ENCODE peak calls at places on chromosomes 3 and 15, in five cellular contexts. One of them, this sample, is unnamed.

GRCh38 chr15:89112341-89112971 is 24.2 kb downstream of the ABHD2 start:
- DNase-seq in transverse colon: peak; percentile 76
- DNase-seq in GM19239: peak; percentile 28
- DNase-seq in stimulated activated effector memory CD8-positive, alpha-beta T cell treated with anti-CD3 and anti-CD28 coated beads, Interleukin-12 subunit alpha, Interleukin-12 subunit beta, amount 100 ng/mL, for 72 hours: no peak
- DNase-seq in renal cortical epithelial cell: peak; percentile 84
- DNase-seq in this sample: no peak

GRCh38 chr15:71386448-71387236 is 271.4 kb downstream of the THSD4 start:
- DNase-seq in transverse colon: no peak
- DNase-seq in GM19239: no peak
- DNase-seq in stimulated activated effector memory CD8-positive, alpha-beta T cell treated with anti-CD3 and anti-CD28 coated beads, Interleukin-12 subunit alpha, Interleukin-12 subunit beta, amount 100 ng/mL, for 72 hours: no peak
- DNase-seq in renal cortical epithelial cell: peak; percentile 15
- DNase-seq in this sample: no peak

GRCh38 chr15:89315375-89315929 is 19.2 kb downstream of the POLG start:
- DNase-seq in transverse colon: no peak
- DNase-seq in GM19239: no peak
- DNase-seq in stimulated activated effector memory CD8-positive, alpha-beta T cell treated with anti-CD3 and anti-CD28 coated beads, Interleukin-12 subunit alpha, Interleukin-12 subunit beta, amount 100 ng/mL, for 72 hours: no peak
- DNase-seq in renal cortical epithelial cell: no peak
- DNase-seq in this sample: no peak

GRCh38 chr3:18428036-18428435 is 2.9 kb upstream of the SATB1 start:
- DNase-seq in transverse colon: no peak
- DNase-seq in GM19239: no peak
- DNase-seq in stimulated activated effector memory CD8-positive, alpha-beta T cell treated with anti-CD3 and anti-CD28 coated beads, Interleukin-12 subunit alpha, Interleukin-12 subunit beta, amount 100 ng/mL, for 72 hours: no peak
- DNase-seq in renal cortical epithelial cell: no peak
- DNase-seq in this sample: no peak

GRCh38 chr3:22960326-22960984 is 242.7 kb upstream of the UBE2E2 start:
- DNase-seq in transverse colon: peak; percentile 32
- DNase-seq in GM19239: peak; percentile 15
- DNase-seq in stimulated activated effector memory CD8-positive, alpha-beta T cell treated with anti-CD3 and anti-CD28 coated beads, Interleukin-12 subunit alpha, Interleukin-12 subunit beta, amount 100 ng/mL, for 72 hours: no peak
- DNase-seq in renal cortical epithelial cell: peak; percentile 53
- DNase-seq in this sample: peak; percentile 26

GRCh38 chr3:112811150-112811884 is 35.3 kb downstream of the CD200R1L start:
- DNase-seq in transverse colon: no peak
- DNase-seq in GM19239: no peak
- DNase-seq in stimulated activated effector memory CD8-positive, alpha-beta T cell treated with anti-CD3 and anti-CD28 coated beads, Interleukin-12 subunit alpha, Interleukin-12 subunit beta, amount 100 ng/mL, for 72 hours: no peak
- DNase-seq in renal cortical epithelial cell: no peak
- DNase-seq in this sample: no peak

GRCh38 chr3:46540550-46540949 is 25.6 kb downstream of the LRRC2 start:
- DNase-seq in transverse colon: no peak
- DNase-seq in GM19239: no peak
- DNase-seq in stimulated activated effector memory CD8-positive, alpha-beta T cell treated with anti-CD3 and anti-CD28 coated beads, Interleukin-12 subunit alpha, Interleukin-12 subunit beta, amount 100 ng/mL, for 72 hours: peak; percentile 35
- DNase-seq in renal cortical epithelial cell: no peak
- DNase-seq in this sample: no peak

GRCh38 chr3:14565791-14566588 is 25.8 kb upstream of the GRIP2 start:
- DNase-seq in transverse colon: no peak
- DNase-seq in GM19239: no peak
- DNase-seq in stimulated activated effector memory CD8-positive, alpha-beta T cell treated with anti-CD3 and anti-CD28 coated beads, Interleukin-12 subunit alpha, Interleukin-12 subunit beta, amount 100 ng/mL, for 72 hours: no peak
- DNase-seq in renal cortical epithelial cell: peak; percentile 21
- DNase-seq in this sample: no peak

GRCh38 chr15:66879968-66880367 is 177.9 kb downstream of the SMAD6 start:
- DNase-seq in transverse colon: no peak
- DNase-seq in GM19239: no peak
- DNase-seq in stimulated activated effector memory CD8-positive, alpha-beta T cell treated with anti-CD3 and anti-CD28 coated beads, Interleukin-12 subunit alpha, Interleukin-12 subunit beta, amount 100 ng/mL, for 72 hours: no peak
- DNase-seq in renal cortical epithelial cell: no peak
- DNase-seq in this sample: no peak

GRCh38 chr15:61196711-61197110 is 32.4 kb downstream of the RORA start:
- DNase-seq in transverse colon: no peak
- DNase-seq in GM19239: no peak
- DNase-seq in stimulated activated effector memory CD8-positive, alpha-beta T cell treated with anti-CD3 and anti-CD28 coated beads, Interleukin-12 subunit alpha, Interleukin-12 subunit beta, amount 100 ng/mL, for 72 hours: no peak
- DNase-seq in renal cortical epithelial cell: no peak
- DNase-seq in this sample: no peak

GRCh38 chr3:33218072-33218445 is 551 bp downstream of the SUSD5 start:
- DNase-seq in transverse colon: no peak
- DNase-seq in GM19239: no peak
- DNase-seq in stimulated activated effector memory CD8-positive, alpha-beta T cell treated with anti-CD3 and anti-CD28 coated beads, Interleukin-12 subunit alpha, Interleukin-12 subunit beta, amount 100 ng/mL, for 72 hours: no peak
- DNase-seq in renal cortical epithelial cell: no peak
- DNase-seq in this sample: no peak

GRCh38 chr3:123395235-123395634 is 53.7 kb downstream of the ADCY5 start:
- DNase-seq in transverse colon: no peak
- DNase-seq in GM19239: no peak
- DNase-seq in stimulated activated effector memory CD8-positive, alpha-beta T cell treated with anti-CD3 and anti-CD28 coated beads, Interleukin-12 subunit alpha, Interleukin-12 subunit beta, amount 100 ng/mL, for 72 hours: no peak
- DNase-seq in renal cortical epithelial cell: no peak
- DNase-seq in this sample: no peak

GRCh38 chr3:134998158-134998557 is 203.1 kb downstream of the EPHB1 start:
- DNase-seq in transverse colon: no peak
- DNase-seq in GM19239: no peak
- DNase-seq in stimulated activated effector memory CD8-positive, alpha-beta T cell treated with anti-CD3 and anti-CD28 coated beads, Interleukin-12 subunit alpha, Interleukin-12 subunit beta, amount 100 ng/mL, for 72 hours: no peak
- DNase-seq in renal cortical epithelial cell: no peak
- DNase-seq in this sample: no peak

GRCh38 chr3:8891328-8891727 is 71.9 kb downstream of the RAD18 start:
- DNase-seq in transverse colon: no peak
- DNase-seq in GM19239: no peak
- DNase-seq in stimulated activated effector memory CD8-positive, alpha-beta T cell treated with anti-CD3 and anti-CD28 coated beads, Interleukin-12 subunit alpha, Interleukin-12 subunit beta, amount 100 ng/mL, for 72 hours: no peak
- DNase-seq in renal cortical epithelial cell: no peak
- DNase-seq in this sample: no peak

GRCh38 chr3:46484911-46485696 is 12.7 kb upstream of the RTP3 start:
- DNase-seq in transverse colon: peak; percentile 45
- DNase-seq in GM19239: no peak
- DNase-seq in stimulated activated effector memory CD8-positive, alpha-beta T cell treated with anti-CD3 and anti-CD28 coated beads, Interleukin-12 subunit alpha, Interleukin-12 subunit beta, amount 100 ng/mL, for 72 hours: no peak
- DNase-seq in renal cortical epithelial cell: no peak
- DNase-seq in this sample: peak; percentile 97

GRCh38 chr15:79378394-79379158 is 53.6 kb upstream of the MINAR1 start:
- DNase-seq in transverse colon: no peak
- DNase-seq in GM19239: no peak
- DNase-seq in stimulated activated effector memory CD8-positive, alpha-beta T cell treated with anti-CD3 and anti-CD28 coated beads, Interleukin-12 subunit alpha, Interleukin-12 subunit beta, amount 100 ng/mL, for 72 hours: no peak
- DNase-seq in renal cortical epithelial cell: no peak
- DNase-seq in this sample: no peak

GRCh38 chr3:29695201-29695904 is 414.5 kb downstream of the RBMS3 start:
- DNase-seq in transverse colon: no peak
- DNase-seq in GM19239: no peak
- DNase-seq in stimulated activated effector memory CD8-positive, alpha-beta T cell treated with anti-CD3 and anti-CD28 coated beads, Interleukin-12 subunit alpha, Interleukin-12 subunit beta, amount 100 ng/mL, for 72 hours: no peak
- DNase-seq in renal cortical epithelial cell: peak; percentile 94
- DNase-seq in this sample: no peak

This sample was measured in thyroid gland.